ENCODE peak calls at places on chromosomes 2 and 18, in four cellular contexts. H is K562, C is A549, A is GM12878. Z is an unnamed sample.

GRCh38 chr2:237431372-237431771 is 17.4 kb upstream of the COL6A3 start:
- DNase-seq in H (no peak), A (no peak), C (no peak), Z (peak; percentile 93)

GRCh38 chr18:43656547-43656946 is 379.3 kb upstream of the SYT4 start:
- DNase-seq in C (no peak), A (no peak), H (no peak), Z (no peak)

GRCh38 chr2:223465793-223466192 is 136.4 kb downstream of the SCG2 start:
- DNase-seq in H (no peak), A (no peak), C (peak; percentile 10), Z (peak; percentile 96)

GRCh38 chr2:238424313-238424700 is 2.4 kb upstream of the ASB1 start:
- DNase-seq in H (no peak), C (no peak), A (no peak), Z (peak; percentile 33)

GRCh38 chr2:9984217-9984739 is 32.8 kb downstream of the GRHL1 start:
- DNase-seq in A (peak; percentile 13), H (peak; percentile 61), C (peak; percentile 90), Z (peak; percentile 48)

GRCh38 chr2:228545749-228546148 is 364.3 kb upstream of the SPHKAP start:
- DNase-seq in H (no peak), A (no peak), C (no peak), Z (no peak)

GRCh38 chr2:23037596-23037995 is 347.4 kb upstream of the KLHL29 start:
- DNase-seq in H (no peak), C (no peak), A (no peak), Z (no peak)

GRCh38 chr18:51028201-51028805 is 1.7 kb upstream of the SMAD4 start:
- DNase-seq in A (no peak), H (no peak), C (no peak), Z (peak; percentile 50)

GRCh38 chr18:50569930-50570329 is 10.0 kb downstream of the MAPK4 start:
- DNase-seq in H (no peak), C (no peak), A (no peak), Z (no peak)

GRCh38 chr2:37774976-37775907 is 103.8 kb upstream of the CDC42EP3 start:
- DNase-seq in H (no peak), C (no peak), A (no peak), Z (no peak)

GRCh38 chr2:166375736-166376487 is at the start of gene SCN9A:
- DNase-seq in H (peak; percentile 90), A (no peak), C (peak; percentile 49), Z (peak; percentile 72)

GRCh38 chr2:6777626-6778025 is 88.1 kb downstream of the CMPK2 start:
- DNase-seq in C (no peak), H (no peak), A (no peak), Z (no peak)

GRCh38 chr2:20103514-20103913 is 52.1 kb upstream of the LAPTM4A start:
- DNase-seq in C (peak; percentile 39), H (no peak), A (no peak), Z (peak; percentile 12)

GRCh38 chr2:234003972-234004617 is 46.4 kb upstream of the SPP2 start:
- DNase-seq in C (peak; percentile 71), A (no peak), H (no peak), Z (peak; percentile 95)

GRCh38 chr2:149559341-149560068 is 28.1 kb downstream of the MMADHC start:
- DNase-seq in A (no peak), H (no peak), C (no peak), Z (no peak)

GRCh38 chr18:70195852-70196434 is 9.5 kb downstream of the RTTN start:
- DNase-seq in H (peak; percentile 16), A (no peak), C (peak; percentile 10), Z (peak; percentile 70)

GRCh38 chr2:134897932-134898331 is 20.7 kb upstream of the CCNT2 start:
- DNase-seq in H (no peak), A (no peak), C (no peak), Z (peak; percentile 8)

GRCh38 chr2:12335185-12335584 is 381.6 kb upstream of the TRIB2 start:
- DNase-seq in A (no peak), C (no peak), H (no peak), Z (no peak)

GRCh38 chr2:174901075-174901474 is 104.1 kb downstream of the CHN1 start:
- DNase-seq in H (no peak), A (no peak), C (no peak), Z (peak; percentile 36)

GRCh38 chr2:41927581-41928260 is 120.1 kb upstream of the PKDCC start:
- DNase-seq in H (no peak), C (no peak), A (no peak), Z (no peak)

GRCh38 chr18:7237670-7238272 is 6.9 kb downstream of the LRRC30 start:
- DNase-seq in A (no peak), H (no peak), C (no peak), Z (no peak)

GRCh38 chr2:195664528-195664927 is 7.5 kb downstream of the SLC39A10 start:
- DNase-seq in A (no peak), C (no peak), H (no peak), Z (peak; percentile 41)

GRCh38 chr2:108189316-108189715 is 50.5 kb upstream of the SULT1C3 start:
- DNase-seq in A (no peak), H (no peak), C (no peak), Z (no peak)

GRCh38 chr2:119148082-119148715 is 10.4 kb downstream of the C1QL2 start:
- DNase-seq in A (no peak), H (no peak), C (no peak), Z (no peak)

GRCh38 chr2:20185176-20186022 is 39.5 kb downstream of the SDC1 start:
- DNase-seq in A (no peak), C (no peak), H (no peak), Z (peak; percentile 69)

GRCh38 chr2:71936076-71937030 is 211.3 kb downstream of the CYP26B1 start:
- DNase-seq in H (peak; percentile 2), A (no peak), C (no peak), Z (no peak)

GRCh38 chr2:235724964-235725603 is 231.2 kb downstream of the AGAP1 start:
- DNase-seq in H (no peak), A (no peak), C (no peak), Z (no peak)

GRCh38 chr2:157840568-157841156 is 35.5 kb downstream of the ACVR1 start:
- DNase-seq in C (no peak), H (no peak), A (no peak), Z (peak; percentile 39)

GRCh38 chr18:44959013-44959412 is 278.3 kb downstream of the SETBP1 start:
- DNase-seq in H (no peak), C (no peak), A (no peak), Z (no peak)

GRCh38 chr2:108412995-108413726 is 35.4 kb downstream of the SULT1C4 start:
- DNase-seq in H (no peak), C (peak; percentile 56), A (no peak), Z (peak; percentile 91)

GRCh38 chr2:100184055-100184737 is 41.8 kb upstream of the AFF3 start:
- DNase-seq in C (no peak), A (no peak), H (no peak), Z (no peak)

GRCh38 chr2:147623328-147623727 is 221.5 kb upstream of the ACVR2A start:
- DNase-seq in A (no peak), H (no peak), C (no peak), Z (no peak)

GRCh38 chr2:178070824-178071223 is 1.8 kb downstream of the PDE11A start:
- DNase-seq in A (no peak), H (no peak), C (no peak), Z (no peak)

GRCh38 chr2:178072000-178072382 is 586 bp downstream of the PDE11A start:
- DNase-seq in C (no peak), H (no peak), A (no peak), Z (no peak)

GRCh38 chr2:178075006-178075326 is 2.4 kb upstream of the PDE11A start:
- DNase-seq in C (no peak), H (no peak), A (no peak), Z (no peak)

GRCh38 chr2:178074123-178075005 is 1.8 kb upstream of the PDE11A start:
- DNase-seq in A (no peak), H (no peak), C (no peak), Z (no peak)

DNA sequence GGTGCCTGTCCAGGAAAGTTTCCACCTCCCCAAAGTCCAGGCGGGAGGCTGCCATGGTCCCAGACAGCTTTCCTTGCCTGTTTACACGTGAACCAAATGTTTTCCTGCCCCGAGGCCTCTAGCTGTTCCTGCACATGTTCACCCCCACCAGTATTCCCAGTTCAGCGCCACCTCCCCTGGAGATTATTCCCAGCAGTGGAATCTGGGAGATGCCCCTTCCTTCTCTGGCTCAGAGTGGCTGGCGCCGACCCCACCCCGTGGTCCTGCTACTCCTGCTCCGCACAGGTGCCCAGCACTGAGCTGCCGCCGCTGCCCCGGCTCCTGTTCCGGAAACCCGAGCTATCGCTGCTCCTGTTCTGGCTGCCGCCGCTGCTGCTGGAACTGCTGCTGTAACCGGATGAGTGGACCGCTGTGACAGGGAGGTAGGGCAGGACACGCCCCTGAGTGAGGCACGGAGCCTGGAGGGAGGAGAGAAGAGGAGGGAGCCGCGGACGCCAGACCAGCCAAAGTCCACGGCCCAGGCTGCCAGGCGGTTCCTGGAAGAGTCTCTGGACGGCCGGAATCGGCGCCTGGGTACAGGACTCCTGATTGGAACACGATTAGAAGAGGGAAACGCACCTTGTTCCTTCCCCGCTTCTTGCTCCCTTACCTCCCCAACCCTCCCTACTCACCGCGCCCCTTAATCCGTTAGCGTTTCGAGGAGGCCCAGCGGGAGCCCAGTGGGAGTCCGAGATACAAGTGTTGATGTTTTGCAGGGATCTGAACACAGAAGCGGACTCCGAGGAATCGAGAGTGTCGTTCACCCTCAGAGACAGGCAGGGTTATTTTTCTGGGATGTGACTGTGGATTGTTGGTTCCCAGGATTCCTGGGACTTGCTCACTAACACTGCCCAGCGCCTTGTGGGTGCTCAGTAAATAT is at the start of gene PDE11A:
- DNase-seq in H (peak; percentile 83), C (peak; percentile 45), A (no peak), Z (peak; percentile 66)
- TF ChIP-seq ELK1 in H (no peak), C (no peak), A (no peak), Z (no peak)

GRCh38 chr2:85888020-85888744 is 608 bp downstream of the ST3GAL5 start:
- DNase-seq in A (no peak), C (no peak), H (no peak), Z (no peak)

GRCh38 chr2:85886141-85886540 is 2.6 kb downstream of the ST3GAL5 start:
- DNase-seq in C (no peak), H (no peak), A (no peak), Z (no peak)

GRCh38 chr2:85888745-85889647 is at the start of gene ST3GAL5:
- DNase-seq in A (peak; percentile 51), C (peak; percentile 81), H (peak; percentile 98), Z (peak; percentile 75)

GRCh38 chr2:85887566-85888019 is 1.2 kb downstream of the ST3GAL5 start:
- DNase-seq in A (no peak), H (no peak), C (peak; percentile 43), Z (peak; percentile 40)

GRCh38 chr2:85886585-85886984 is 2.2 kb downstream of the ST3GAL5 start:
- DNase-seq in C (no peak), H (no peak), A (no peak), Z (peak; percentile 99)
- TF ChIP-seq ELK1 in C (no peak), H (no peak), A (no peak), Z (no peak)

GRCh38 chr2:217990389-217990788 is 12.4 kb downstream of the TNS1 start:
- DNase-seq in C (no peak), H (no peak), A (no peak), Z (no peak)
- TF ChIP-seq ELK1 in C (no peak), H (no peak), A (no peak), Z (no peak)

GRCh38 chr2:73059106-73059505 is 12.4 kb downstream of the SFXN5 start:
- DNase-seq in A (no peak), C (no peak), H (no peak), Z (no peak)
- TF ChIP-seq ELK1 in A (no peak), C (no peak), H (no peak), Z (no peak)